ENCODE peak calls at places on chromosomes 1 and 21, in six cellular contexts. One of them, this sample, is unnamed.

GRCh38 chr1:205456383-205456867 is 580 bp upstream of the BLACAT1 start:
- DNase-seq in NCI-H1436: peak; percentile 34
- DNase-seq in stimulated activated CD8-positive, alpha-beta memory T cell treated with anti-CD3 and anti-CD28 coated beads, Interleukin-15, amount 100 ng/mL, for 24 hours: no peak
- DNase-seq in GDM1: no peak
- DNase-seq in IMR-90: no peak
- DNase-seq in dermis microvascular lymphatic vessel endothelial cell: no peak
- DNase-seq in this sample: no peak

GRCh38 chr1:38508272-38508671 is 351.3 kb downstream of the RRAGC start:
- DNase-seq in GDM1: no peak
- DNase-seq in NCI-H1436: no peak
- DNase-seq in IMR-90: no peak
- DNase-seq in dermis microvascular lymphatic vessel endothelial cell: no peak
- DNase-seq in stimulated activated CD8-positive, alpha-beta memory T cell treated with anti-CD3 and anti-CD28 coated beads, Interleukin-15, amount 100 ng/mL, for 24 hours: no peak
- DNase-seq in this sample: peak; percentile 1

GRCh38 chr1:202056644-202057334 is 46.4 kb downstream of the ELF3 start:
- DNase-seq in IMR-90: no peak
- DNase-seq in GDM1: no peak
- DNase-seq in NCI-H1436: peak; percentile 95
- DNase-seq in dermis microvascular lymphatic vessel endothelial cell: no peak
- DNase-seq in stimulated activated CD8-positive, alpha-beta memory T cell treated with anti-CD3 and anti-CD28 coated beads, Interleukin-15, amount 100 ng/mL, for 24 hours: no peak
- DNase-seq in this sample: no peak

GRCh38 chr1:17922833-17923232 is 167.7 kb downstream of the ACTL8 start:
- DNase-seq in NCI-H1436: peak; percentile 77
- DNase-seq in IMR-90: peak; percentile 12
- DNase-seq in stimulated activated CD8-positive, alpha-beta memory T cell treated with anti-CD3 and anti-CD28 coated beads, Interleukin-15, amount 100 ng/mL, for 24 hours: no peak
- DNase-seq in GDM1: no peak
- DNase-seq in dermis microvascular lymphatic vessel endothelial cell: no peak
- DNase-seq in this sample: peak; percentile 1

GRCh38 chr1:205985330-205986005 is 17.7 kb downstream of the RAB7B start:
- DNase-seq in IMR-90: no peak
- DNase-seq in NCI-H1436: no peak
- DNase-seq in dermis microvascular lymphatic vessel endothelial cell: no peak
- DNase-seq in stimulated activated CD8-positive, alpha-beta memory T cell treated with anti-CD3 and anti-CD28 coated beads, Interleukin-15, amount 100 ng/mL, for 24 hours: no peak
- DNase-seq in GDM1: no peak
- DNase-seq in this sample: no peak

GRCh38 chr21:41677671-41678015 is 89.2 kb downstream of the RIPK4 start:
- DNase-seq in GDM1: no peak
- DNase-seq in dermis microvascular lymphatic vessel endothelial cell: peak; percentile 54
- DNase-seq in NCI-H1436: no peak
- DNase-seq in IMR-90: no peak
- DNase-seq in stimulated activated CD8-positive, alpha-beta memory T cell treated with anti-CD3 and anti-CD28 coated beads, Interleukin-15, amount 100 ng/mL, for 24 hours: no peak
- DNase-seq in this sample: no peak

GRCh38 chr1:24045766-24046165 is 65.6 kb upstream of the SRSF10 start:
- DNase-seq in dermis microvascular lymphatic vessel endothelial cell: no peak
- DNase-seq in NCI-H1436: no peak
- DNase-seq in IMR-90: no peak
- DNase-seq in stimulated activated CD8-positive, alpha-beta memory T cell treated with anti-CD3 and anti-CD28 coated beads, Interleukin-15, amount 100 ng/mL, for 24 hours: no peak
- DNase-seq in GDM1: no peak
- DNase-seq in this sample: no peak

GRCh38 chr1:89022167-89022959 is at the start of gene GBP3:
- DNase-seq in dermis microvascular lymphatic vessel endothelial cell: peak; percentile 57
- DNase-seq in GDM1: peak; percentile 13
- DNase-seq in stimulated activated CD8-positive, alpha-beta memory T cell treated with anti-CD3 and anti-CD28 coated beads, Interleukin-15, amount 100 ng/mL, for 24 hours: no peak
- DNase-seq in IMR-90: peak; percentile 75
- DNase-seq in NCI-H1436: no peak
- DNase-seq in this sample: peak; percentile 69

GRCh38 chr1:231106347-231106746 is 55.5 kb upstream of the TRIM67 start:
- DNase-seq in IMR-90: peak; percentile 66
- DNase-seq in dermis microvascular lymphatic vessel endothelial cell: peak; percentile 67
- DNase-seq in GDM1: no peak
- DNase-seq in stimulated activated CD8-positive, alpha-beta memory T cell treated with anti-CD3 and anti-CD28 coated beads, Interleukin-15, amount 100 ng/mL, for 24 hours: no peak
- DNase-seq in NCI-H1436: no peak
- DNase-seq in this sample: peak; percentile 57

GRCh38 chr1:21325731-21326387 is 35.6 kb upstream of the ECE1 start:
- DNase-seq in IMR-90: no peak
- DNase-seq in stimulated activated CD8-positive, alpha-beta memory T cell treated with anti-CD3 and anti-CD28 coated beads, Interleukin-15, amount 100 ng/mL, for 24 hours: no peak
- DNase-seq in NCI-H1436: no peak
- DNase-seq in GDM1: no peak
- DNase-seq in dermis microvascular lymphatic vessel endothelial cell: no peak
- DNase-seq in this sample: peak; percentile 56

GRCh38 chr1:26490155-26490554 is 17.9 kb downstream of the HMGN2 start:
- DNase-seq in GDM1: no peak
- DNase-seq in IMR-90: no peak
- DNase-seq in stimulated activated CD8-positive, alpha-beta memory T cell treated with anti-CD3 and anti-CD28 coated beads, Interleukin-15, amount 100 ng/mL, for 24 hours: no peak
- DNase-seq in dermis microvascular lymphatic vessel endothelial cell: no peak
- DNase-seq in NCI-H1436: no peak
- DNase-seq in this sample: no peak

GRCh38 chr1:172322219-172323061 is 98.0 kb upstream of the C1orf105 start:
- DNase-seq in stimulated activated CD8-positive, alpha-beta memory T cell treated with anti-CD3 and anti-CD28 coated beads, Interleukin-15, amount 100 ng/mL, for 24 hours: no peak
- DNase-seq in NCI-H1436: no peak
- DNase-seq in IMR-90: peak; percentile 88
- DNase-seq in dermis microvascular lymphatic vessel endothelial cell: peak; percentile 95
- DNase-seq in GDM1: no peak
- DNase-seq in this sample: peak; percentile 94

GRCh38 chr1:201882665-201883132 is 6.0 kb upstream of the SHISA4 start:
- DNase-seq in GDM1: peak; percentile 86
- DNase-seq in stimulated activated CD8-positive, alpha-beta memory T cell treated with anti-CD3 and anti-CD28 coated beads, Interleukin-15, amount 100 ng/mL, for 24 hours: no peak
- DNase-seq in IMR-90: peak; percentile 87
- DNase-seq in dermis microvascular lymphatic vessel endothelial cell: no peak
- DNase-seq in NCI-H1436: no peak
- DNase-seq in this sample: peak; percentile 32

GRCh38 chr1:28441674-28442073 is 64.2 kb upstream of the RCC1 start:
- DNase-seq in NCI-H1436: no peak
- DNase-seq in stimulated activated CD8-positive, alpha-beta memory T cell treated with anti-CD3 and anti-CD28 coated beads, Interleukin-15, amount 100 ng/mL, for 24 hours: no peak
- DNase-seq in IMR-90: no peak
- DNase-seq in GDM1: no peak
- DNase-seq in dermis microvascular lymphatic vessel endothelial cell: no peak
- DNase-seq in this sample: no peak

GRCh38 chr21:21196848-21197247 is 198.6 kb downstream of the NCAM2 start:
- DNase-seq in dermis microvascular lymphatic vessel endothelial cell: no peak
- DNase-seq in NCI-H1436: no peak
- DNase-seq in IMR-90: no peak
- DNase-seq in stimulated activated CD8-positive, alpha-beta memory T cell treated with anti-CD3 and anti-CD28 coated beads, Interleukin-15, amount 100 ng/mL, for 24 hours: no peak
- DNase-seq in GDM1: no peak
- DNase-seq in this sample: no peak

GRCh38 chr1:209884665-209885117 is 53.3 kb upstream of the SYT14 start:
- DNase-seq in GDM1: no peak
- DNase-seq in IMR-90: peak; percentile 99
- DNase-seq in stimulated activated CD8-positive, alpha-beta memory T cell treated with anti-CD3 and anti-CD28 coated beads, Interleukin-15, amount 100 ng/mL, for 24 hours: no peak
- DNase-seq in NCI-H1436: no peak
- DNase-seq in dermis microvascular lymphatic vessel endothelial cell: peak; percentile 98
- DNase-seq in this sample: peak; percentile 99

GRCh38 chr21:36516271-36516670 is 36.3 kb upstream of the CLDN14 start:
- DNase-seq in GDM1: no peak
- DNase-seq in NCI-H1436: no peak
- DNase-seq in dermis microvascular lymphatic vessel endothelial cell: no peak
- DNase-seq in stimulated activated CD8-positive, alpha-beta memory T cell treated with anti-CD3 and anti-CD28 coated beads, Interleukin-15, amount 100 ng/mL, for 24 hours: no peak
- DNase-seq in IMR-90: no peak
- DNase-seq in this sample: no peak

GRCh38 chr21:18244721-18245486 is at the start of gene CHODL:
- DNase-seq in GDM1: no peak
- DNase-seq in IMR-90: no peak
- DNase-seq in stimulated activated CD8-positive, alpha-beta memory T cell treated with anti-CD3 and anti-CD28 coated beads, Interleukin-15, amount 100 ng/mL, for 24 hours: no peak
- DNase-seq in dermis microvascular lymphatic vessel endothelial cell: no peak
- DNase-seq in NCI-H1436: no peak
- DNase-seq in this sample: no peak

GRCh38 chr21:9737871-9738520 is 783.4 kb upstream of the TPTE start:
- DNase-seq in dermis microvascular lymphatic vessel endothelial cell: no peak
- DNase-seq in IMR-90: no peak
- DNase-seq in GDM1: no peak
- DNase-seq in stimulated activated CD8-positive, alpha-beta memory T cell treated with anti-CD3 and anti-CD28 coated beads, Interleukin-15, amount 100 ng/mL, for 24 hours: no peak
- DNase-seq in NCI-H1436: no peak
- DNase-seq in this sample: no peak

GRCh38 chr1:105138445-105138821 is 1388.7 kb downstream of the AMY1C start:
- DNase-seq in stimulated activated CD8-positive, alpha-beta memory T cell treated with anti-CD3 and anti-CD28 coated beads, Interleukin-15, amount 100 ng/mL, for 24 hours: no peak
- DNase-seq in IMR-90: no peak
- DNase-seq in NCI-H1436: peak; percentile 70
- DNase-seq in dermis microvascular lymphatic vessel endothelial cell: no peak
- DNase-seq in GDM1: no peak
- DNase-seq in this sample: no peak

GRCh38 chr1:209617047-209617673 is 33.6 kb downstream of the CAMK1G start:
- DNase-seq in GDM1: no peak
- DNase-seq in dermis microvascular lymphatic vessel endothelial cell: no peak
- DNase-seq in IMR-90: no peak
- DNase-seq in NCI-H1436: no peak
- DNase-seq in stimulated activated CD8-positive, alpha-beta memory T cell treated with anti-CD3 and anti-CD28 coated beads, Interleukin-15, amount 100 ng/mL, for 24 hours: no peak
- DNase-seq in this sample: no peak

GRCh38 chr1:169019419-169020058 is 87.0 kb upstream of the ATP1B1 start:
- DNase-seq in GDM1: no peak
- DNase-seq in stimulated activated CD8-positive, alpha-beta memory T cell treated with anti-CD3 and anti-CD28 coated beads, Interleukin-15, amount 100 ng/mL, for 24 hours: no peak
- DNase-seq in NCI-H1436: no peak
- DNase-seq in dermis microvascular lymphatic vessel endothelial cell: no peak
- DNase-seq in IMR-90: no peak
- DNase-seq in this sample: no peak

GRCh38 chr1:150162582-150162861 is 12.8 kb downstream of the PLEKHO1 start:
- DNase-seq in IMR-90: no peak
- DNase-seq in stimulated activated CD8-positive, alpha-beta memory T cell treated with anti-CD3 and anti-CD28 coated beads, Interleukin-15, amount 100 ng/mL, for 24 hours: no peak
- DNase-seq in dermis microvascular lymphatic vessel endothelial cell: no peak
- DNase-seq in NCI-H1436: no peak
- DNase-seq in GDM1: no peak
- DNase-seq in this sample: no peak

GRCh38 chr1:54547601-54548388 is at the start of gene ACOT11:
- DNase-seq in GDM1: peak; percentile 28
- DNase-seq in dermis microvascular lymphatic vessel endothelial cell: no peak
- DNase-seq in stimulated activated CD8-positive, alpha-beta memory T cell treated with anti-CD3 and anti-CD28 coated beads, Interleukin-15, amount 100 ng/mL, for 24 hours: no peak
- DNase-seq in IMR-90: peak; percentile 66
- DNase-seq in NCI-H1436: peak; percentile 80
- DNase-seq in this sample: peak; percentile 34

GRCh38 chr1:189315035-189315927 is 1162.4 kb downstream of the BRINP3 start:
- DNase-seq in GDM1: no peak
- DNase-seq in dermis microvascular lymphatic vessel endothelial cell: no peak
- DNase-seq in stimulated activated CD8-positive, alpha-beta memory T cell treated with anti-CD3 and anti-CD28 coated beads, Interleukin-15, amount 100 ng/mL, for 24 hours: no peak
- DNase-seq in NCI-H1436: no peak
- DNase-seq in IMR-90: no peak
- DNase-seq in this sample: no peak

GRCh38 chr1:11109361-11109760 is 9.7 kb upstream of the EXOSC10 start:
- DNase-seq in NCI-H1436: no peak
- DNase-seq in IMR-90: no peak
- DNase-seq in dermis microvascular lymphatic vessel endothelial cell: no peak
- DNase-seq in stimulated activated CD8-positive, alpha-beta memory T cell treated with anti-CD3 and anti-CD28 coated beads, Interleukin-15, amount 100 ng/mL, for 24 hours: no peak
- DNase-seq in GDM1: no peak
- DNase-seq in this sample: no peak

GRCh38 chr1:213138892-213139291 is 87.9 kb downstream of the RPS6KC1 start:
- DNase-seq in NCI-H1436: no peak
- DNase-seq in dermis microvascular lymphatic vessel endothelial cell: no peak
- DNase-seq in GDM1: no peak
- DNase-seq in stimulated activated CD8-positive, alpha-beta memory T cell treated with anti-CD3 and anti-CD28 coated beads, Interleukin-15, amount 100 ng/mL, for 24 hours: no peak
- DNase-seq in IMR-90: peak; percentile 69
- DNase-seq in this sample: no peak

GRCh38 chr1:150869683-150870082 is 6.7 kb downstream of the ARNT start:
- DNase-seq in dermis microvascular lymphatic vessel endothelial cell: no peak
- DNase-seq in GDM1: no peak
- DNase-seq in IMR-90: no peak
- DNase-seq in stimulated activated CD8-positive, alpha-beta memory T cell treated with anti-CD3 and anti-CD28 coated beads, Interleukin-15, amount 100 ng/mL, for 24 hours: no peak
- DNase-seq in NCI-H1436: no peak
- DNase-seq in this sample: no peak